ENCODE peak calls at places on chromosomes 7 and 10, in six cellular contexts. Y is midbrain; V is GM19239; O is BE2C; L is stimulated activated CD4-positive, alpha-beta T cell treated with anti-CD3 and anti-CD28 coated beads, Interleukin-15, amount 100 ng/mL, for 1 hour; B is GM12865. E is an unnamed sample.

GRCh38 chr10:132360766-132361447 is 28.9 kb downstream of the LRRC27 start:
- DNase-seq in Y (no peak), V (no peak), O (peak), L (no peak), B (no peak), E (no peak)

GRCh38 chr7:20307119-20307518 is 23.6 kb upstream of the ITGB8 start:
- DNase-seq in Y (no peak), V (peak), O (no peak), L (no peak), B (peak), E (no peak)

GRCh38 chr7:134599371-134599770 is 47.3 kb upstream of the BPGM start:
- DNase-seq in Y (peak), V (no peak), O (peak), L (no peak), B (no peak), E (peak)

GRCh38 chr7:11788568-11788967 is 43.4 kb downstream of the THSD7A start:
- DNase-seq in Y (no peak), V (no peak), O (no peak), L (no peak), B (no peak), E (no peak)

GRCh38 chr10:96345250-96345649 is 13.6 kb downstream of the OPALIN start:
- DNase-seq in Y (no peak), V (no peak), O (no peak), L (no peak), B (no peak), E (no peak)

GRCh38 chr7:90973146-90973545 is 291.1 kb upstream of the FZD1 start:
- DNase-seq in Y (no peak), V (no peak), O (no peak), L (no peak), B (no peak), E (no peak)

GRCh38 chr10:77401681-77402080 is 235.9 kb downstream of the KCNMA1 start:
- DNase-seq in Y (no peak), V (no peak), O (no peak), L (no peak), B (no peak), E (no peak)

GRCh38 chr10:12655940-12656339 is 306.6 kb downstream of the CAMK1D start:
- DNase-seq in Y (no peak), V (no peak), O (no peak), L (no peak), B (peak), E (no peak)

GRCh38 chr10:34523017-34523767 is 291.9 kb downstream of the PARD3 start:
- DNase-seq in Y (no peak), V (no peak), O (no peak), L (no peak), B (no peak), E (no peak)

GRCh38 chr7:27107901-27108381 is 5.5 kb upstream of the HOXA2 start:
- DNase-seq in Y (no peak), V (no peak), O (no peak), L (no peak), B (no peak), E (no peak)

GRCh38 chr10:131751827-131752775 is 148.7 kb upstream of the PPP2R2D start:
- DNase-seq in Y (no peak), V (no peak), O (no peak), L (no peak), B (no peak), E (no peak)

GRCh38 chr7:23852135-23852534 is 142.1 kb downstream of the STK31 start:
- DNase-seq in Y (no peak), V (no peak), O (no peak), L (no peak), B (no peak), E (no peak)